ENCODE peak calls at places on chromosomes 4 and X, in nine cellular contexts. L is activated CD8-positive, alpha-beta memory T cell treated with anti-CD3 and anti-CD28 coated beads for 4 hours; U is DMS153; B is fibroblast of mammary gland; P is endodermal cell; O is CD8-positive, alpha-beta memory T cell; Q is ascending aorta; D is lung microvascular endothelial cell; F is esophagus muscularis mucosa. T is an unnamed sample.

GRCh38 chr4:41120297-41121217 is 93.8 kb downstream of the APBB2 start:
- DNase-seq in L (no peak), P (no peak), D (peak; percentile 68), F (no peak), O (no peak), U (no peak), Q (peak; percentile 20), B (peak; percentile 71), T (peak; percentile 85)

GRCh38 chr4:142615324-142615665 is 230.8 kb downstream of the INPP4B start:
- DNase-seq in L (no peak), B (peak; percentile 78), P (no peak), D (no peak), U (no peak), Q (no peak), F (no peak), O (no peak), T (peak; percentile 55)

GRCh38 chr4:148565801-148566200 is 123.6 kb upstream of the NR3C2 start:
- DNase-seq in L (no peak), P (no peak), U (no peak), D (no peak), Q (no peak), B (no peak), O (no peak), F (no peak), T (no peak)

GRCh38 chr4:146637853-146638800 is 566 bp upstream of the POU4F2 start:
- DNase-seq in O (no peak), P (peak; percentile 80), D (no peak), B (no peak), L (no peak), F (no peak), U (no peak), Q (no peak), T (no peak)

GRCh38 chrX:74280759-74281158 is 23.2 kb upstream of the ZCCHC13 start:
- DNase-seq in P (no peak), U (no peak), Q (no peak), F (no peak), B (no peak), D (peak; percentile 3), L (no peak), O (no peak), T (no peak)

GRCh38 chr4:3783691-3784306 is 17.6 kb downstream of the ADRA2C start:
- DNase-seq in Q (no peak), D (no peak), L (no peak), O (no peak), F (no peak), U (no peak), P (peak; percentile 91), B (no peak), T (no peak)

GRCh38 chr4:178577933-178578332 is 1135.7 kb upstream of the AGA start:
- DNase-seq in B (no peak), U (no peak), Q (no peak), F (no peak), D (no peak), O (no peak), P (peak; percentile 58), L (no peak), T (no peak)

GRCh38 chrX:148049441-148049840 is 68.3 kb downstream of the FMR1NB start:
- DNase-seq in D (peak; percentile 26), O (no peak), P (no peak), Q (no peak), F (no peak), L (no peak), U (no peak), B (peak; percentile 45), T (peak; percentile 24)

GRCh38 chr4:105092768-105093167 is 53.9 kb upstream of the TET2 start:
- DNase-seq in Q (no peak), O (no peak), F (no peak), D (peak; percentile 54), P (no peak), B (peak; percentile 68), L (no peak), U (no peak), T (peak; percentile 4)

GRCh38 chr4:8765631-8766590 is 105.7 kb downstream of the HMX1 start:
- DNase-seq in U (no peak), P (peak; percentile 37), O (no peak), Q (no peak), L (no peak), D (no peak), F (no peak), B (no peak), T (no peak)

GRCh38 chr4:17517664-17518063 is 2.7 kb downstream of the CLRN2 start:
- DNase-seq in B (no peak), Q (no peak), U (no peak), O (no peak), D (no peak), P (peak; percentile 59), L (no peak), F (no peak), T (no peak)

GRCh38 chr4:7981738-7982394 is 42.2 kb upstream of the AFAP1 start:
- DNase-seq in U (no peak), B (no peak), D (no peak), P (no peak), F (no peak), Q (no peak), O (no peak), L (no peak), T (no peak)

GRCh38 chr4:124712417-124713212 is at the start of gene ANKRD50:
- DNase-seq in Q (peak; percentile 66), B (peak; percentile 92), D (peak; percentile 97), F (peak; percentile 95), O (peak; percentile 33), P (peak; percentile 96), L (peak; percentile 6), U (peak; percentile 83), T (peak; percentile 91)

GRCh38 chr4:100114909-100115308 is 75.4 kb downstream of the DDIT4L start:
- DNase-seq in O (no peak), L (no peak), P (no peak), F (no peak), D (no peak), U (no peak), Q (no peak), B (no peak), T (no peak)

GRCh38 chr4:6177587-6178197 is 22.7 kb downstream of the JAKMIP1 start:
- DNase-seq in F (no peak), U (no peak), D (no peak), B (no peak), O (peak; percentile 55), Q (no peak), L (no peak), P (peak; percentile 68), T (no peak)

GRCh38 chr4:80264352-80264647 is 2.2 kb upstream of the FGF5 start:
- DNase-seq in F (no peak), L (no peak), D (no peak), Q (no peak), P (peak; percentile 46), O (no peak), B (no peak), U (no peak), T (no peak)

GRCh38 chr4:148254818-148255366 is 187.3 kb downstream of the NR3C2 start:
- DNase-seq in P (no peak), L (no peak), U (no peak), B (no peak), D (peak; percentile 26), F (no peak), O (no peak), Q (no peak), T (no peak)

GRCh38 chr4:159209249-159209648 is 106.4 kb downstream of the RAPGEF2 start:
- DNase-seq in L (no peak), O (no peak), F (no peak), Q (no peak), P (no peak), U (no peak), B (no peak), D (no peak), T (no peak)

GRCh38 chr4:42262701-42263490 is 110.4 kb upstream of the BEND4 start:
- DNase-seq in Q (no peak), U (no peak), P (no peak), F (no peak), D (peak; percentile 80), L (no peak), B (no peak), O (no peak), T (no peak)

GRCh38 chr4:5845035-5845905 is 47.6 kb downstream of the CRMP1 start:
- DNase-seq in O (no peak), B (no peak), Q (no peak), L (no peak), U (no peak), P (no peak), F (no peak), D (no peak), T (no peak)

GRCh38 chrX:78437621-78438020 is 110.2 kb upstream of the CYSLTR1 start:
- DNase-seq in O (no peak), L (no peak), F (no peak), B (no peak), U (no peak), D (no peak), Q (no peak), P (no peak), T (no peak)

GRCh38 chr4:89587364-89587763 is 249.6 kb downstream of the SNCA start:
- DNase-seq in L (no peak), Q (no peak), U (no peak), B (no peak), P (no peak), F (no peak), D (no peak), O (no peak), T (no peak)

GRCh38 chrX:107483976-107484726 is 34.7 kb downstream of the FRMPD3 start:
- DNase-seq in D (no peak), P (peak; percentile 84), U (no peak), Q (no peak), B (peak; percentile 58), L (no peak), F (no peak), O (no peak), T (peak; percentile 32)

GRCh38 chr4:76987153-76987562 is 37.6 kb downstream of the SEPTIN11 start:
- DNase-seq in F (no peak), D (peak; percentile 45), O (no peak), P (peak; percentile 79), U (no peak), Q (no peak), B (peak; percentile 99), L (no peak), T (peak; percentile 96)

GRCh38 chr4:12534684-12535083 is 949.5 kb downstream of the RAB28 start:
- DNase-seq in O (no peak), P (no peak), D (no peak), U (no peak), L (no peak), Q (no peak), B (no peak), F (no peak), T (no peak)

GRCh38 chrX:9149831-9150230 is 115.9 kb upstream of the FAM9B start:
- DNase-seq in F (no peak), L (no peak), Q (no peak), U (no peak), B (peak; percentile 28), D (no peak), P (no peak), O (no peak), T (no peak)

GRCh38 chr4:24224446-24224845 is 334.6 kb upstream of the PPARGC1A start:
- DNase-seq in O (no peak), L (no peak), B (no peak), Q (no peak), U (no peak), P (no peak), F (no peak), D (no peak), T (no peak)

GRCh38 chrX:23694606-23695005 is 27.3 kb downstream of the PRDX4 start:
- DNase-seq in L (no peak), U (peak; percentile 3), F (no peak), P (peak; percentile 76), B (peak; percentile 62), Q (no peak), D (peak; percentile 60), O (peak; percentile 11), T (peak; percentile 46)

T was measured in amniotic epithelial cell.